ENCODE peak calls at places on chromosomes 13 and 19, in five cellular contexts. Z is heart left ventricle; F is pancreas; M is lower lobe of right lung; D is naive thymus-derived CD4-positive, alpha-beta T cell. O is an unnamed sample.

GRCh38 chr19:3503036-3503572 is 2.6 kb upstream of the DOHH start:
- DNase-seq in Z (no peak), F (no peak), M (no peak), D (no peak), O (peak; percentile 36)

GRCh38 chr13:64154514-64154913 is 2738.9 kb upstream of the PCDH20 start:
- DNase-seq in Z (no peak), F (no peak), M (no peak), D (no peak), O (no peak)

GRCh38 chr13:44174769-44175425 is 198.7 kb upstream of the SERP2 start:
- DNase-seq in Z (no peak), F (no peak), M (no peak), D (no peak), O (peak; percentile 7)

GRCh38 chr13:106418556-106418955 is 116.9 kb downstream of the EFNB2 start:
- DNase-seq in Z (no peak), F (no peak), M (no peak), D (no peak), O (peak; percentile 60)

GRCh38 chr19:3369337-3370213 is 3.2 kb downstream of the NFIC start:
- DNase-seq in Z (peak; percentile 74), F (no peak), M (peak; percentile 74), D (no peak), O (peak; percentile 73)

GRCh38 chr19:6532244-6532999 is 1.6 kb downstream of the TNFSF9 start:
- DNase-seq in Z (peak; percentile 25), F (no peak), M (peak; percentile 59), D (no peak), O (no peak)

GRCh38 chr19:35322014-35322413 is 7.0 kb upstream of the CD22 start:
- DNase-seq in Z (no peak), F (no peak), M (no peak), D (no peak), O (no peak)

GRCh38 chr13:99378985-99379734 is 72.0 kb upstream of the GPR183 start:
- DNase-seq in Z (no peak), F (no peak), M (no peak), D (no peak), O (no peak)

GRCh38 chr19:40703029-40703755 is 12.7 kb upstream of the NUMBL start:
- DNase-seq in Z (no peak), F (no peak), M (no peak), D (no peak), O (no peak)

GRCh38 chr19:55245236-55245904 is 13.4 kb downstream of the PPP6R1 start:
- DNase-seq in Z (no peak), F (no peak), M (no peak), D (no peak), O (no peak)

GRCh38 chr19:7849631-7850428 is 19.8 kb downstream of the EVI5L start:
- DNase-seq in Z (no peak), F (no peak), M (no peak), D (no peak), O (no peak)

GRCh38 chr19:41302624-41303351 is 7.2 kb upstream of the CCDC97 start:
- DNase-seq in Z (no peak), F (no peak), M (no peak), D (peak; percentile 50), O (no peak)

GRCh38 chr19:46955114-46955812 is 64.4 kb upstream of the NPAS1 start:
- DNase-seq in Z (no peak), F (no peak), M (no peak), D (peak; percentile 57), O (no peak)

GRCh38 chr19:18733196-18733647 is 49.7 kb downstream of the CRTC1 start:
- DNase-seq in Z (peak; percentile 46), F (no peak), M (no peak), D (no peak), O (no peak)

GRCh38 chr19:34317311-34317927 is 47.6 kb upstream of the GPI start:
- DNase-seq in Z (peak; percentile 47), F (no peak), M (no peak), D (peak; percentile 49), O (no peak)

GRCh38 chr19:51064534-51065220 is at the start of gene KLK13:
- DNase-seq in Z (peak; percentile 37), F (peak; percentile 69), M (peak; percentile 53), D (no peak), O (peak; percentile 86)

GRCh38 chr19:13838943-13839192 is 38.1 kb upstream of the NANOS3 start:
- DNase-seq in Z (peak; percentile 93), F (no peak), M (peak; percentile 94), D (no peak), O (no peak)

GRCh38 chr19:18264428-18264827 is 9.8 kb downstream of the IQCN start:
- DNase-seq in Z (no peak), F (no peak), M (no peak), D (no peak), O (no peak)

GRCh38 chr19:32676895-32677359 is 1.3 kb downstream of the RGS9BP start:
- DNase-seq in Z (no peak), F (no peak), M (no peak), D (no peak), O (no peak)

GRCh38 chr19:55257461-55258411 is 1.1 kb downstream of the PPP6R1 start:
- DNase-seq in Z (no peak), F (no peak), M (no peak), D (no peak), O (peak; percentile 24)

GRCh38 chr13:73731564-73731963 is 402.6 kb downstream of the KLF12 start:
- DNase-seq in Z (no peak), F (no peak), M (no peak), D (no peak), O (no peak)

GRCh38 chr19:38319421-38320258 is at the start of gene KCNK6:
- DNase-seq in Z (peak; percentile 66), F (peak; percentile 52), M (peak; percentile 73), D (peak; percentile 21), O (peak; percentile 69)

GRCh38 chr19:22617614-22618325 is 16.4 kb upstream of the ZNF492 start:
- DNase-seq in Z (peak; percentile 54), F (no peak), M (no peak), D (no peak), O (no peak)

GRCh38 chr13:97030705-97031452 is 36.6 kb upstream of the OXGR1 start:
- DNase-seq in Z (no peak), F (no peak), M (no peak), D (no peak), O (no peak)

GRCh38 chr13:23660249-23660648 is 90.0 kb downstream of the TNFRSF19 start:
- DNase-seq in Z (no peak), F (no peak), M (no peak), D (no peak), O (peak; percentile 12)

GRCh38 chr19:42606660-42607351 is 12.1 kb upstream of the CEACAM8 start:
- DNase-seq in Z (no peak), F (peak; percentile 87), M (peak; percentile 91), D (no peak), O (peak; percentile 85)

GRCh38 chr13:20814224-20814910 is 40.6 kb upstream of the EEF1AKMT1 start:
- DNase-seq in Z (peak; percentile 79), F (peak; percentile 68), M (peak; percentile 85), D (no peak), O (peak; percentile 95)

GRCh38 chr13:84481958-84482357 is 599.7 kb upstream of the SLITRK1 start:
- DNase-seq in Z (no peak), F (no peak), M (no peak), D (no peak), O (peak; percentile 9)

GRCh38 chr19:3546119-3546518 is 7.1 kb downstream of the TEKTIP1 start:
- DNase-seq in Z (no peak), F (no peak), M (no peak), D (no peak), O (no peak)

GRCh38 chr13:21596722-21597121 is 7.2 kb downstream of the MICU2 start:
- DNase-seq in Z (no peak), F (no peak), M (no peak), D (no peak), O (no peak)

GRCh38 chr19:52518646-52519045 is 8.8 kb upstream of the ZNF808 start:
- DNase-seq in Z (no peak), F (no peak), M (no peak), D (no peak), O (no peak)

GRCh38 chr13:35927554-35927953 is 203.6 kb downstream of the DCLK1 start:
- DNase-seq in Z (no peak), F (no peak), M (no peak), D (no peak), O (peak; percentile 28)

GRCh38 chr19:43781630-43782310 is 997 bp upstream of the KCNN4 start:
- DNase-seq in Z (no peak), F (no peak), M (no peak), D (no peak), O (no peak)

DNA sequence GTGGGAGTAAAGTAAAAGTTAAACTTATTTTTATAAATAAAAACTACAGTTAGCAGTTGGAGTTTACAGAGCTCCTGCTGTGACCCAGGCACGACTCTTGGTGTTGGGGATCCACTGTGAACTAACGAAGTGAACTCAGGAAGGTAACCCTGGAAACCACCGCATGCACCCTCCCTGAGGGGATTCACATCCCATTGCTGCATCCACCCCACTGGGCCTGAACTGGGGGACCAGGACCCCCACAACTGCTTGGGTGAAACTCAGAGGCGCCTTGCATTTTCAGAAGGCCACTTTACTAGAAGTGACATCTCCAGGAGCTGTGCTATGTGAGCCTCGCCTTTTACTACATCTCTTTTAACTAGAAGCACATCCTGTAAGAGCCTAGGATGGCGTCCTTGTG is 166.4 kb downstream of the TEX29 start:
- DNase-seq in Z (no peak), F (no peak), M (no peak), D (no peak), O (no peak)
- H3K4me3 ChIP-seq in Z (no peak overlapping the region), F (no peak overlapping the region), M (no peak overlapping the region), D (no peak overlapping the region), O (no peak overlapping the region)

GRCh38 chr19:1765182-1765903 is 12.0 kb downstream of the ONECUT3 start:
- DNase-seq in Z (no peak), F (no peak), M (no peak), D (no peak), O (no peak)
- H3K27me3 ChIP-seq in Z (peaks cover 100% of the 10 kb centered on the region), F (no peaks in the 10 kb centered on the region), M (peaks cover 93% of the 10 kb centered on the region), D (peaks cover 13% of the 10 kb centered on the region), O (peaks cover 47% of the 10 kb centered on the region)

DNA sequence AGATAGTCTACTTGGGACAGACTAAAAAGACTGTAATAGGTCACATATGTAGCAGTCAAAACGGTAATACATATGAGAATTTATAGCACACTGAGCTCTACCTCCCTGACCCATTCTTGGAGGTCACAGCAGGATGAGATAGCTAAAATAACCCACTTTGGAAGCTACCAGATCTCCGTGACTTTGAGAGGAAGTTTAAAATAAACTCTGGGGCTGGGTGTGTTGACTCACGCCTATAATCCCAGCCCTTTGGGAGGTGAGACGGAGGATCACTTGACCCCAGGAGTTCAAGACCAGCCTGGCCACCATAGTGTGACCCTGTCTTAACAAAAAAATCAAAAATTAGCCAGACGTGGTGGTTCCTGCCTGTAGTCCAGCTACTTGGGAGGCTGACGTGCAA is 45.3 kb downstream of the DHRS12 start:
- DNase-seq in Z (no peak), F (no peak), M (no peak), D (no peak), O (no peak)
- H3K36me3 ChIP-seq in Z (peaks cover 88% of the 10 kb centered on the region), F (peaks cover 44% of the 10 kb centered on the region), M (peaks cover 61% of the 10 kb centered on the region), D (peaks cover 4% of the 10 kb centered on the region), O (peaks cover 6% of the 10 kb centered on the region)

DNA sequence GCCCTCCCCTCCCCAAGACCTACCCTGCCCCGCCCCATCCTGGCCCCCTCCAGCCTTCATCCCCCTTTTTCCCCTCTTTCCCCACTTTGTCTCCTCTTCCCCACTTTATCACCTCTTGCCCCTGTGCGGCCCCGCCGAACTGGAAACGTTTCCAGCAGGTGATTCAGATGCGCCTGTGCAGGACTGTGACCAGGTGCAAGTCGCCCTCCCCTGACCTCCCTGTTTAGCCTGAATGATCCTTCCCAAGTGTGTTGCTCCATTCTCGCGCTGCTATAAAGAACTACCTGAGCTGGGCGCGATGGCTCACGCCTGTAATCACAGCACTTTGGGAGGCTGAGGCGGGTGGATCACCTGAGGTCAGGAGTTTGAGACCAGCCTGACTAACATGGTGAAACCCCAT is 25.9 kb downstream of the ZNF791 start:
- DNase-seq in Z (no peak), F (no peak), M (no peak), D (no peak), O (no peak)
- H3K4me3 ChIP-seq in Z (no peak overlapping the region), F (no peak overlapping the region), M (no peak overlapping the region), D (no peak overlapping the region), O (no peak overlapping the region)

GRCh38 chr13:110244926-110245325 is 62.0 kb downstream of the COL4A1 start:
- DNase-seq in Z (no peak), F (no peak), M (no peak), D (no peak), O (no peak)
- H3K27me3 ChIP-seq in Z (no peaks in the 10 kb centered on the region), F (no peaks in the 10 kb centered on the region), M (no peaks in the 10 kb centered on the region), D (no peaks in the 10 kb centered on the region), O (no peaks in the 10 kb centered on the region)